ENCODE peak calls at places on chromosomes 7 and 10, in eight cellular contexts. G, X, Z, H, W, S, A and K are unnamed samples.

GRCh38 chr10:128072941-128073615 is 53.1 kb downstream of the MKI67 start:
- DNase-seq in Z (no peak), S (no peak), A (no peak), W (peak), X (no peak), H (no peak), G (no peak), K (no peak)

GRCh38 chr7:113379746-113380145 is 261.4 kb upstream of the SMIM30 start:
- DNase-seq in X (no peak), W (no peak), G (no peak), H (no peak), A (no peak), Z (no peak), S (no peak), K (no peak)

GRCh38 chr10:2202401-2202800 is 465.1 kb upstream of the ADARB2 start:
- DNase-seq in G (no peak), S (no peak), A (peak), W (no peak), Z (no peak), X (no peak), H (no peak), K (no peak)

GRCh38 chr10:86368046-86368445 is 1.5 kb upstream of the GRID1 start:
- DNase-seq in W (peak), Z (no peak), H (no peak), A (no peak), S (no peak), G (no peak), X (no peak), K (no peak)

GRCh38 chr7:38704751-38705150 is 73.6 kb upstream of the AMPH start:
- DNase-seq in H (no peak), A (no peak), X (peak), S (no peak), Z (no peak), W (no peak), G (no peak), K (no peak)

GRCh38 chr10:125011926-125012705 is 70.2 kb downstream of the ZRANB1 start:
- DNase-seq in X (no peak), H (no peak), W (no peak), A (no peak), G (no peak), Z (no peak), S (no peak), K (no peak)

GRCh38 chr10:452512-453504 is 236.7 kb downstream of the DIP2C start:
- DNase-seq in W (no peak), S (peak), X (peak), A (no peak), G (no peak), H (no peak), Z (no peak), K (no peak)

GRCh38 chr10:104816501-104816900 is 175.4 kb downstream of the SORCS3 start:
- DNase-seq in S (no peak), G (no peak), Z (no peak), W (no peak), X (no peak), H (no peak), A (no peak), K (no peak)

GRCh38 chr7:149209518-149210269 is 14.3 kb downstream of the ZNF282 start:
- DNase-seq in A (peak), Z (no peak), W (no peak), H (no peak), S (no peak), X (peak), G (peak), K (peak)

GRCh38 chr7:24573554-24574338 is 494 bp downstream of the PALS2 start:
- DNase-seq in H (no peak), A (peak), S (peak), G (peak), Z (no peak), X (peak), W (peak), K (peak)

GRCh38 chr7:132433286-132433685 is 143.0 kb downstream of the PLXNA4 start:
- DNase-seq in A (no peak), G (no peak), H (no peak), Z (peak), X (no peak), W (no peak), S (no peak), K (no peak)

GRCh38 chr7:54992876-54993490 is 25.8 kb upstream of the EGFR start:
- DNase-seq in G (no peak), A (no peak), Z (no peak), W (no peak), H (no peak), X (peak), S (no peak), K (peak)

GRCh38 chr7:141686074-141686473 is 15.9 kb downstream of the DENND11 start:
- DNase-seq in Z (no peak), H (no peak), S (no peak), G (no peak), W (no peak), A (no peak), X (no peak), K (no peak)

GRCh38 chr10:34407227-34407626 is 407.9 kb downstream of the PARD3 start:
- DNase-seq in Z (peak), W (no peak), A (no peak), H (no peak), S (no peak), G (no peak), X (no peak), K (peak)

GRCh38 chr7:50537417-50537816 is 27.8 kb downstream of the DDC start:
- DNase-seq in X (no peak), G (no peak), A (no peak), Z (no peak), W (no peak), H (no peak), S (no peak), K (no peak)

GRCh38 chr7:97512441-97513207 is 219.3 kb upstream of the TAC1 start:
- DNase-seq in S (no peak), A (no peak), Z (no peak), G (no peak), W (no peak), X (no peak), H (no peak), K (no peak)

GRCh38 chr10:21398549-21399345 is 126.7 kb downstream of the SKIDA1 start:
- DNase-seq in W (no peak), H (peak), X (peak), Z (no peak), A (no peak), G (no peak), S (no peak), K (peak)

GRCh38 chr7:79398145-79398749 is 55.2 kb downstream of the MAGI2 start:
- DNase-seq in G (no peak), X (no peak), S (no peak), W (no peak), Z (no peak), A (no peak), H (no peak), K (no peak)

GRCh38 chr10:121444515-121444914 is 153.7 kb downstream of the FGFR2 start:
- DNase-seq in G (no peak), W (no peak), Z (no peak), X (no peak), A (no peak), H (no peak), S (no peak), K (no peak)

GRCh38 chr10:58414270-58415041 is 29.2 kb downstream of the TFAM start:
- DNase-seq in X (peak), A (no peak), H (peak), G (no peak), W (no peak), S (no peak), Z (no peak), K (peak)

GRCh38 chr7:139574618-139575337 is 51.3 kb downstream of the CLEC2L start:
- DNase-seq in A (no peak), X (no peak), G (no peak), Z (no peak), W (no peak), H (no peak), S (no peak), K (no peak)

GRCh38 chr7:51013861-51014511 is 231.3 kb upstream of the GRB10 start:
- DNase-seq in Z (no peak), W (no peak), S (no peak), A (no peak), X (no peak), G (no peak), H (no peak), K (no peak)

GRCh38 chr10:43124094-43124521 is 14.1 kb upstream of the CSGALNACT2 start:
- DNase-seq in Z (no peak), G (no peak), A (no peak), S (no peak), H (no peak), W (peak), X (no peak), K (no peak)

GRCh38 chr10:51629969-51630617 is 69.3 kb downstream of the CSTF2T start:
- DNase-seq in Z (no peak), W (no peak), S (no peak), G (no peak), X (peak), H (no peak), A (no peak), K (no peak)

GRCh38 chr10:112160834-112161233 is 22.7 kb downstream of the GPAM start:
- DNase-seq in W (no peak), A (no peak), G (no peak), X (no peak), Z (no peak), S (no peak), H (no peak), K (peak)

GRCh38 chr10:4639960-4640359 is 186.0 kb upstream of the AKR1E2 start:
- DNase-seq in X (no peak), A (no peak), Z (no peak), G (no peak), S (no peak), W (no peak), H (no peak), K (no peak)

GRCh38 chr7:106031271-106032029 is 68.4 kb downstream of the CDHR3 start:
- DNase-seq in Z (no peak), X (no peak), H (no peak), W (no peak), G (no peak), A (no peak), S (no peak), K (no peak)

GRCh38 chr7:141464551-141464950 is 86.7 kb upstream of the AGK start:
- DNase-seq in X (no peak), Z (no peak), A (no peak), S (no peak), W (no peak), G (no peak), H (no peak), K (no peak)

GRCh38 chr7:123024989-123025758 is 29.7 kb upstream of the TAS2R16 start:
- DNase-seq in A (no peak), G (no peak), S (no peak), X (no peak), H (no peak), W (no peak), Z (no peak), K (peak)

GRCh38 chr7:122329145-122329802 is 24.7 kb upstream of the FEZF1 start:
- DNase-seq in H (no peak), W (no peak), X (no peak), A (peak), G (no peak), Z (no peak), S (no peak), K (no peak)